ENCODE peak calls at places on chromosomes 2 and 18, in ten cellular contexts. M, H, K, Z, U, V, R, L, S and N are unnamed samples.

GRCh38 chr2:237198144-237198900 is 112.6 kb downstream of the COPS8 start:
- DNase-seq in V (no peak), S (no peak), K (no peak), M (no peak), H (no peak), U (no peak), R (no peak), Z (no peak), L (no peak), N (no peak)

GRCh38 chr2:206635016-206635415 is 7.3 kb upstream of the FAM237A start:
- DNase-seq in L (no peak), H (no peak), Z (no peak), V (no peak), S (no peak), M (no peak), K (no peak), R (no peak), U (no peak), N (no peak)

GRCh38 chr18:49690307-49690706 is 123.0 kb downstream of the ACAA2 start:
- DNase-seq in V (no peak), U (no peak), S (no peak), M (no peak), Z (no peak), L (no peak), H (no peak), R (peak), K (no peak), N (no peak)

GRCh38 chr2:125169764-125170146 is 1144.7 kb downstream of the CNTNAP5 start:
- DNase-seq in M (no peak), H (no peak), K (no peak), Z (no peak), R (no peak), U (no peak), S (no peak), V (no peak), L (no peak), N (no peak)

GRCh38 chr2:86078801-86079545 is 26.7 kb downstream of the POLR1A start:
- DNase-seq in K (no peak), V (no peak), R (no peak), S (peak), U (peak), L (no peak), M (no peak), H (peak), Z (no peak), N (no peak)

GRCh38 chr2:50066858-50067257 is 912.5 kb upstream of the FSHR start:
- DNase-seq in Z (no peak), U (no peak), H (no peak), R (no peak), K (no peak), L (no peak), V (no peak), M (no peak), S (no peak), N (no peak)

GRCh38 chr18:63312731-63313408 is 6.7 kb downstream of the BCL2 start:
- DNase-seq in R (no peak), Z (no peak), L (no peak), S (no peak), H (peak), V (no peak), U (no peak), K (no peak), M (no peak), N (no peak)

GRCh38 chr2:102230410-102230909 is 43.6 kb downstream of the IL1RL2 start:
- DNase-seq in R (no peak), M (no peak), Z (no peak), S (no peak), H (no peak), V (no peak), L (no peak), U (no peak), K (no peak), N (no peak)

GRCh38 chr2:15159751-15160177 is 401.4 kb downstream of the NBAS start:
- DNase-seq in U (no peak), R (peak), K (peak), H (peak), Z (no peak), M (peak), V (no peak), S (peak), L (no peak), N (no peak)

GRCh38 chr2:112465373-112465772 is 16.6 kb upstream of the TTL start:
- DNase-seq in V (no peak), Z (no peak), M (peak), U (no peak), H (no peak), K (no peak), R (no peak), L (no peak), S (no peak), N (no peak)

GRCh38 chr2:180405520-180405919 is 398.4 kb upstream of the CWC22 start:
- DNase-seq in U (no peak), M (no peak), K (no peak), S (no peak), Z (no peak), L (no peak), R (no peak), V (no peak), H (no peak), N (no peak)

GRCh38 chr2:237236188-237236587 is 150.5 kb downstream of the COPS8 start:
- DNase-seq in U (no peak), H (no peak), M (no peak), Z (no peak), S (no peak), V (no peak), L (no peak), R (no peak), K (no peak), N (no peak)

GRCh38 chr2:85678384-85678783 is 10.4 kb upstream of the SFTPB start:
- DNase-seq in K (no peak), U (no peak), V (no peak), M (no peak), S (no peak), H (no peak), L (no peak), Z (no peak), R (no peak), N (no peak)

GRCh38 chr2:186716899-186717811 is 23.3 kb downstream of the FAM171B start:
- DNase-seq in K (no peak), L (no peak), H (no peak), Z (no peak), U (no peak), S (no peak), V (no peak), M (no peak), R (no peak), N (no peak)

GRCh38 chr2:107405261-107405660 is 421.4 kb upstream of the RGPD4 start:
- DNase-seq in R (no peak), V (no peak), H (no peak), K (no peak), U (no peak), Z (no peak), M (no peak), L (no peak), S (no peak), N (no peak)

DNA sequence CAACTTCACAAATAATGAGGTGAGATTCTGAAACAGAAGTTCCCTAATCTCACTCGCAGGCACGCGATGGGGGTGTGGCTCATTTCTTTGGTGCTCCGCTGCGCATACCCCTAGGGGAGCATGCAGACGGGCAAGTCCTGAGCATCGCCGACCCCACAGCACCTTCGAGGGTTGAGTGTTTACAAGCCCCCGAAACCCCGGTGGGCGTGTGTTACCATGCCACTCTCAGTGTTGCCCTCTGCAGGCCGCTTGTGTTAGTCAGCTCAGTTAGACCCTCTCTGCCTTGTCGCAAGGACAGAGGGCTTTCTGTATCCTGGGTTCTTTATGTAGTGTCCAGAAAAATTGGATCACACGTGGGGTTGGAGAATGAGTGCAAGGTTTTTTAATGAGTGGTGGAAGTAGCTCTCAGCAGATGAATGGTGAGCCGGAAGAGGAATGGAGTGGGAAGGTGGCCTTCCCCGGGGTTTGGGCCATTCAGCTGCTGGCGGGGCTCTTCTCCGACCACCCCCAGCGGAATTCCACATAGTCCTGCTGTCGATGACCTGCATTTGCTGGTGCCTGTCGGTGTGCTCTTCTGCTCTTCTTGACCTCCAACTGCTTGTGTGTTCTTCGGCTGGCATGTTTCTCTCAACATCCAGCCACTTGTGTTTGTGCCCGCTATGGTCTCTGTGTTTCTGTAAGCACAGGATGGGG is 191.3 kb downstream of the RPRM start:
- DNase-seq in S (no peak), M (peak), V (no peak), R (no peak), U (no peak), H (no peak), L (no peak), Z (no peak), K (no peak), N (no peak)
- TF ChIP-seq CTCF in S (peak), M (peak), V (no peak), R (peak), U (no peak), H (no peak), L (no peak), Z (no peak), K (peak), N (no peak)

DNA sequence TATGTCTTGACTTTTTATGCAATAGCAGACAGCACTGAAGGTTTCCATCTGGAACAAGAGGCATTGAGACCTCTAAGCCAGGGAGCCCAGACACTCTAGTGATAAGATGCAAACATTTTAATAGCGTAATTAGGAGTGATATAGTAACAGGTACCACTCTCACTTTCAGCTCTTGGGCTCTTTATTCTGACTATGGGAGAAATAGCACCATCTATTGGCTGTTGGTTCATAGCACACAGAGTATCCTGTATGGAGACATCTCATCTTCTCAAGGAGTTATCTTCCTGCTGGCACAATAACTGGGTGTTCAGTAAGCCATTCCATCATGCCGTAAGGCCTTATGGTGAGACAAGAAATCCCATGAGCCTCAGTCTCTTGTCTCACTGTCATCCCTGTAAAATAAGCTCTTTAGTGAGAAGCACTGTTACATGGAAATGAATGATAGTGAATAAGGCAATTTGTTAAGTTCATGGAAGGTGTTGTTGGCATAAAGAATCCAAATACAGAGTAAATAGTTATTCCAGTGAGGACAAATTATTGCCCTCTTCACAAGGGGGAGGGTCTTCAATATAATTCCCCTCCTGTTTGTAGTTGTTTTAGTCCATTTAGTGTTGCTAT is 48.3 kb downstream of the THUMPD2 start:
- DNase-seq in L (no peak), U (no peak), M (peak), S (no peak), H (peak), K (peak), V (no peak), R (no peak), Z (no peak), N (no peak)
- TF ChIP-seq CTCF in L (no peak), U (peak), M (peak), S (peak), H (peak), K (peak), V (no peak), R (peak), Z (peak), N (peak)

DNA sequence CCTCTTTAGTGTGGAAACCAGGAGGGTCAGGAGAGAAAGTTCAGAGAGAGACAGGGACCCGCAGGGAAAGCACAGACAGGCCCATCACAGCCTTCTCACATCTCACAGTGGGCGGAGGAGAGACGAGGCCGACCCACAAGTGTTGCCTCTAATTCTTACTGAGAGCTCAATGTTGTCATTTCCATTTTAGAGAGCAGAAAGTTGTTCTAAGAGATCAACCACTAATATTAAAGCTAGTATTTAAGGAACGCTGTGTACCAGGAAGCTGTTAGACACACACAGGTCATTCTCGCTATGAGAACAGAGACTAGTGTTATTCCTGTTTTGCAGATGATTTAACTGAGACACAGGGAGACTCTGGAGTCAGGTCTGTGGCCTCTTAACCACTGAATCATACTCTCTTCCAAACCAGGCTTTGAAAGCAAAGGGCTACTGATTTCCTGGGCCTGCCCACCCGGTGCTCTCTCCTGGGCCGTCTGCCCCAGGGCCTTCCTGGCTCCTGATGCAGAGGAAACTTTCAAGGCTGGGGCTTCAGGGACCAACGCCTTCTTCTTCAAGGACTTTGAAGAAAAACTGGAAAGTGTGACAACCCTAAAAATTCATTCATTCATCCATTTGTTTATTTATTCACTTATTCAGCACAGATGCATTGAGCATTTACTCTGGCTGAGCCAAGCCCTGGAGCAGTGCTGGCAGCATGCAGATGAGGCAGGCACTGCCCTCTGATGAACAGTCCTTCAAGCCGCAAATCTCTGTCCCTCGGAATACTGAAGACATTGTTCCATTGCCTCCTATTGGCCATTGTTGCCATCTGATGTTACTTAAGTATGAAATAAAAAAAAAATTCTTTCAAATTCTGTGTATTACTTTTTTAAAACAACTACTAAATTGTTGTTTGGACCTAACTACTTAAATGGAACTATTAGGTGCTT is 37.2 kb upstream of the BIN1 start:
- DNase-seq in U (no peak), L (no peak), S (no peak), R (peak), Z (no peak), K (no peak), H (no peak), M (no peak), V (no peak), N (no peak)
- TF ChIP-seq CTCF in U (no peak), L (no peak), S (no peak), R (peak), Z (no peak), K (no peak), H (no peak), M (no peak), V (no peak), N (no peak)

GRCh38 chr2:42602218-42602936 is 33.9 kb downstream of the MTA3 start:
- DNase-seq in R (no peak), U (no peak), M (peak), H (peak), K (no peak), S (peak), L (no peak), Z (no peak), V (no peak), N (no peak)

GRCh38 chr2:42601076-42601475 is 32.6 kb downstream of the MTA3 start:
- DNase-seq in V (no peak), L (no peak), R (no peak), Z (no peak), K (no peak), S (no peak), U (no peak), H (no peak), M (no peak), N (no peak)

GRCh38 chr2:42602937-42603219 is 34.4 kb downstream of the MTA3 start:
- DNase-seq in S (no peak), K (no peak), M (no peak), V (no peak), U (no peak), Z (no peak), R (no peak), L (no peak), H (no peak), N (no peak)

GRCh38 chr2:42593282-42593681 is 24.9 kb downstream of the MTA3 start:
- DNase-seq in H (no peak), K (no peak), S (no peak), U (no peak), R (no peak), L (no peak), V (no peak), M (no peak), Z (no peak), N (no peak)

GRCh38 chr2:42598656-42599267 is 30.3 kb downstream of the MTA3 start:
- DNase-seq in S (no peak), M (no peak), R (no peak), L (no peak), K (no peak), U (no peak), V (no peak), Z (no peak), H (peak), N (no peak)
- TF ChIP-seq CTCF in S (no peak), M (no peak), R (peak), L (no peak), K (peak), U (no peak), V (no peak), Z (no peak), H (no peak), N (no peak)

DNA sequence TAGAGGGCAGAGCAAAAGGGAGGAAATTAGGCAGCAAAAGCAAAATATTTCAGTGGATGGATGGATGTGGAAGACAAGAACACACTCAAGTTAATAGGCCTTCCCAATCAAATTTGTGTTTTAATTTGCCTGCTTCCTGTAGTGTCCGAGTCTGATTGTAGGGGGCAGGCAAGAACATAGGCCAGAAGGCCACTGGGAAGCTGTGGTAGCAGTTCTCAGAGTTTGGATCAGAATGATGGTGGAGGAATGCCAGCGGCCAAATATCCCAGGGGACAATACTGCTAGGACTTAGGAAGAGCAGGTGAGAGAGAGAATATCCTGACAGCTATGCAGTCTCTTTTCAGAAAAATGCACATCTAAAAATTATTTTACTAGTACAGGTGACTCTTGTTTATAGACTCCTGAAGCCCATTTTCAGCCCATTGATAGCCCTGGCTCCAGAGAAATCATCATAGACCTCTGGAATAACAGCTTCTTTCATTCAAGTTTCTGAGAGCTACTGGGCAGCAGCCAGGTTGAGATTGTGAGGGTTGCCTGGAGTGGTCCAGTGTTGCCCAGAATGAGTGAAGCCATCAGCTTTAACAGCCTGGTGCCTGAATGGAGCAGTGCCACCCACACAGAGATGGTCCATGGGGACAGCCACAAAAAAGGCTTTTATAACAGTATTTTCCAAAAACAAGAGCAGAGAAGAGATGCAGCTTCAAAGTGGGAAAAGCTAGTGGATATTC is 19.1 kb upstream of the SERPINE2 start:
- DNase-seq in H (no peak), Z (no peak), K (no peak), L (no peak), V (no peak), R (no peak), U (no peak), S (no peak), M (no peak), N (no peak)
- TF ChIP-seq CTCF in H (no peak), Z (no peak), K (no peak), L (no peak), V (no peak), R (peak), U (no peak), S (no peak), M (no peak), N (no peak)

DNA sequence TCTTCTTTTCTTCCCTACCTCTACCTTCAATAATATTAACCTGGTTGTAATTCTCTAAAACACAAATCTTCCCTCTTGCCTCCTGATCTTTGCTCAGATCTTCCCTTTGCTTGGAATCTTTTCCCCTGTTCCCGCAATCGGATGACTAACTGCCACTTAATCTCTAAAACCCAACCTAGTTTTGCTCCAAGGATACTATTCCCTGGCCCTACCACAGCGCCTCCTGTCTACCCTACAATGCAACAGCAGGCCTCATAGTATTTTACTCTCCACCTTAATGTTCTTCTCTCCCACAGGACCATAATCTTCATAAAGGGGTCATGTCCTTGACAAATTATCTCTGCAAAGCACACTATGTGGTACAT is 246.8 kb upstream of the TNP1 start:
- DNase-seq in Z (no peak), V (no peak), S (no peak), R (no peak), K (no peak), L (no peak), H (no peak), U (no peak), M (no peak), N (no peak)
- TF ChIP-seq CTCF in Z (no peak), V (no peak), S (no peak), R (peak), K (peak), L (peak), H (peak), U (peak), M (peak), N (no peak)

GRCh38 chr2:195304310-195304709 is 352.7 kb upstream of the SLC39A10 start:
- DNase-seq in Z (no peak), H (peak), L (no peak), K (no peak), S (no peak), M (peak), V (no peak), R (no peak), U (no peak), N (no peak)
- TF ChIP-seq CTCF in Z (no peak), H (peak), L (no peak), K (peak), S (no peak), M (peak), V (no peak), R (peak), U (no peak), N (no peak)

GRCh38 chr2:223956267-223956666 is 996 bp upstream of the MRPL44 start:
- DNase-seq in H (peak), U (no peak), R (no peak), V (no peak), Z (no peak), M (no peak), L (no peak), K (no peak), S (no peak), N (no peak)

GRCh38 chr2:223959688-223960087 is 2.4 kb downstream of the MRPL44 start:
- DNase-seq in V (no peak), S (peak), Z (no peak), U (no peak), R (no peak), H (no peak), K (no peak), M (no peak), L (no peak), N (no peak)

GRCh38 chr2:223954401-223954800 is 2.9 kb upstream of the MRPL44 start:
- DNase-seq in M (peak), R (no peak), K (no peak), U (no peak), L (no peak), V (no peak), H (no peak), S (no peak), Z (no peak), N (no peak)

GRCh38 chr2:223952280-223952968 is 4.8 kb upstream of the MRPL44 start:
- DNase-seq in Z (no peak), M (no peak), K (peak), U (no peak), S (no peak), H (peak), R (no peak), V (no peak), L (no peak), N (no peak)

GRCh38 chr2:223957092-223957851 is at the start of gene MRPL44:
- DNase-seq in S (peak), H (peak), V (peak), L (peak), U (peak), K (peak), M (peak), R (no peak), Z (peak), N (peak)
- TF ChIP-seq CTCF in S (no peak), H (no peak), V (no peak), L (no peak), U (no peak), K (no peak), M (peak), R (no peak), Z (no peak), N (no peak)